ENCODE peak calls at places on chromosomes 13 and 19, in six cellular contexts. J is cardiac muscle cell, X is IMR-90, G is colonic mucosa, R is lower leg skin, O is AG04449. F is an unnamed sample.

GRCh38 chr13:51819544-51819943 is 15.6 kb upstream of the DHRS12 start:
- DNase-seq in J (no peak), R (no peak), X (no peak), G (no peak), O (no peak), F (no peak)

GRCh38 chr19:6060600-6061391 is 49.5 kb downstream of the RFX2 start:
- DNase-seq in O (no peak), G (peak; percentile 32), R (peak; percentile 91), X (peak; percentile 16), J (no peak), F (peak; percentile 77)

GRCh38 chr19:7869453-7869909 is 4.7 kb downstream of the PRR36 start:
- DNase-seq in X (peak; percentile 28), R (peak; percentile 93), J (peak; percentile 84), G (peak; percentile 82), O (no peak), F (no peak)

GRCh38 chr13:76512676-76513277 is 373.4 kb downstream of the KCTD12 start:
- DNase-seq in J (no peak), R (no peak), X (peak; percentile 97), G (no peak), O (no peak), F (no peak)

GRCh38 chr19:42441047-42441440 is 1.7 kb downstream of the CXCL17 start:
- DNase-seq in R (no peak), J (no peak), O (no peak), X (no peak), G (no peak), F (no peak)

GRCh38 chr13:79966502-79966901 is 374.4 kb downstream of the SPRY2 start:
- DNase-seq in G (no peak), R (no peak), J (no peak), O (no peak), X (no peak), F (no peak)

GRCh38 chr19:40331052-40331451 is 17.1 kb downstream of the C19orf47 start:
- DNase-seq in G (no peak), R (no peak), O (no peak), J (no peak), X (no peak), F (no peak)

GRCh38 chr19:13014101-13014920 is 19.0 kb downstream of the NFIX start:
- DNase-seq in X (no peak), O (no peak), J (no peak), R (no peak), G (no peak), F (no peak)

GRCh38 chr19:42287826-42288107 is 14.2 kb upstream of the PRR19 start:
- DNase-seq in J (no peak), G (no peak), X (no peak), R (peak; percentile 84), O (no peak), F (no peak)

GRCh38 chr13:46355906-46356305 is 31.1 kb downstream of the RUBCNL start:
- DNase-seq in G (no peak), X (no peak), R (no peak), J (no peak), O (no peak), F (no peak)

GRCh38 chr19:34325961-34326360 is 39.0 kb upstream of the GPI start:
- DNase-seq in J (no peak), O (no peak), X (peak; percentile 60), G (no peak), R (no peak), F (no peak)

GRCh38 chr19:42024622-42025111 is 30.6 kb upstream of the ATP1A3 start:
- DNase-seq in J (peak; percentile 40), X (peak; percentile 48), G (no peak), O (no peak), R (no peak), F (no peak)

DNA sequence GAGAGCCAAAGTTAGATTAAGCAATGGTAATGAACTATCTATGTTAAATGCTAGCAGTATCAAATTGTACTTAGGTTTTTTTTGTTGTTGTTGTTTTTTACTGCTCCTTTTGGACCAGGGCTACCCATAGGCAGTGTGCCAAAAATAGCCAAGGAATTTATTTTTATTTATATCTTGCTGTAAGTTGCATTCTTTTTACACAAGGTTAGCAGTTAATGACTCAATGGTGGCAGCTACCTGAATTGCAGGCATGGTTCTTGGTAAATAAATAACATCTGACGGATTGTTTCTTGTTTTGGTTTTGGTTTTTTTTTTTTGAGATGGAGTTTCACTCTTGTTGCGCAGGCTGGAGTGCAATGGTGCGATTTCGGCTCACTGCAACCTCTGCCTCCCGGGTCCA is 194.8 kb upstream of the TSC22D1 start:
- DNase-seq in O (no peak), J (no peak), X (no peak), G (no peak), R (peak; percentile 29), F (no peak)
- TF ChIP-seq CTCF in O (no peak), J (no peak), X (no peak), G (no peak), R (no peak), F (no peak)

GRCh38 chr13:110944968-110945952 is 30.4 kb upstream of the ANKRD10 start:
- DNase-seq in R (peak; percentile 74), J (no peak), X (no peak), O (no peak), G (no peak), F (peak; percentile 11)
- H3K4me3 ChIP-seq in R (no peak overlapping the region), J (no peak overlapping the region), X (no peak overlapping the region), O (no peak overlapping the region), G (no peak overlapping the region), F (no peak overlapping the region)

GRCh38 chr19:18951721-18952281 is 10.8 kb upstream of the HOMER3 start:
- DNase-seq in X (no peak), G (no peak), R (no peak), J (no peak), O (no peak), F (no peak)

GRCh38 chr19:18960370-18960769 is 19.4 kb upstream of the HOMER3 start:
- DNase-seq in O (no peak), X (no peak), R (no peak), G (no peak), J (no peak), F (no peak)

GRCh38 chr19:18949858-18950257 is 8.8 kb upstream of the HOMER3 start:
- DNase-seq in R (no peak), O (no peak), X (no peak), G (no peak), J (no peak), F (no peak)

GRCh38 chr19:18954094-18954493 is 13.1 kb upstream of the HOMER3 start:
- DNase-seq in G (no peak), O (no peak), X (no peak), R (no peak), J (no peak), F (no peak)

GRCh38 chr19:18955042-18955441 is 14.0 kb upstream of the HOMER3 start:
- DNase-seq in O (no peak), X (no peak), G (no peak), R (no peak), J (no peak), F (no peak)
- TF ChIP-seq CTCF in O (no peak), X (no peak), G (no peak), R (no peak), J (no peak), F (no peak)

DNA sequence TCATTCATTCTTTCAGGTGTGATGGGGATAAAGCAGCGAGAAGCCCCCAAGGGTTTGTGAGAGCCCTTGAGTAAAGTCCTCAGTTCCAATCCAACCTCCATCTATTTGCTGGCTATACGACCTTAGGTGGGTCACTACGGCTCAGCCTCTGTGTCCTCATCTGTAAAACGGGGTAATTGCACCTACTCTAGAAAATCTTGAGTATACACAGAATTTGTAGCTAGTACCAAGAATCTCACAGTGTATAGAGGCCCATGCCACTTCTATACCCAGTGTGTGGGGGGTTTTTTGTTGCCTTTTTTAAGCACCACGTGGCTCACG is 406 bp upstream of the DNMT1 start:
- DNase-seq in J (no peak), X (no peak), G (no peak), O (no peak), R (no peak), F (no peak)
- H3K4me3 ChIP-seq in J (peak overlapping the region; percentile 84), X (peak overlapping the region; percentile 81), G (peak overlapping the region; percentile 82), O (peak overlapping the region; percentile 94), R (peak overlapping the region; percentile 72), F (peak overlapping the region; percentile 85)

GRCh38 chr19:4369109-4369887 is 25.9 kb downstream of the MPND start:
- DNase-seq in R (peak; percentile 90), J (no peak), G (peak; percentile 86), O (no peak), X (no peak), F (no peak)
- TF ChIP-seq CTCF in R (no peak), J (no peak), G (no peak), O (no peak), X (no peak), F (no peak)

F was measured in coronary artery.